ENCODE peak calls at places on chromosome 3, in four cellular contexts. N is HepG2, U is GM12878, P is K562. W is an unnamed sample.
A peak's percentile ranks its signal among the peaks of the same experiment; 100 is the strongest.

GRCh38 chr3:150607267-150608065 is 4.3 kb downstream of the SELENOT start:
- DNase-seq in N (peak; percentile 38), U (no peak), P (no peak), W (no peak)

GRCh38 chr3:148727242-148727641 is 29.5 kb downstream of the AGTR1 start:
- DNase-seq in N (peak; percentile 30), U (no peak), P (no peak), W (peak; percentile 53)

GRCh38 chr3:184211718-184212117 is 17.7 kb upstream of the VWA5B2 start:
- DNase-seq in N (no peak), U (no peak), P (no peak), W (no peak)

GRCh38 chr3:54358969-54359648 is 236.8 kb downstream of the CACNA2D3 start:
- DNase-seq in N (no peak), U (no peak), P (no peak), W (no peak)

GRCh38 chr3:159711560-159712333 is 276.9 kb upstream of the IL12A start:
- DNase-seq in N (no peak), U (no peak), P (no peak), W (no peak)

GRCh38 chr3:60933828-60934227 is 317.4 kb downstream of the FHIT start:
- DNase-seq in N (no peak), U (no peak), P (no peak), W (no peak)

GRCh38 chr3:10940106-10940505 is 52.4 kb upstream of the SLC6A1 start:
- DNase-seq in N (no peak), U (no peak), P (no peak), W (no peak)

GRCh38 chr3:97823081-97823480 is 1.3 kb downstream of the CRYBG3 start:
- DNase-seq in N (no peak), U (no peak), P (no peak), W (no peak)

GRCh38 chr3:8937064-8938020 is 25.9 kb downstream of the RAD18 start:
- DNase-seq in N (peak; percentile 6), U (no peak), P (no peak), W (no peak)

GRCh38 chr3:167876603-167877325 is 141.2 kb downstream of the SERPINI1 start:
- DNase-seq in N (no peak), U (no peak), P (no peak), W (no peak)

GRCh38 chr3:100970537-100970936 is 22.7 kb downstream of the ABI3BP start:
- DNase-seq in N (no peak), U (no peak), P (no peak), W (no peak)

GRCh38 chr3:17638351-17638750 is 104.1 kb downstream of the TBC1D5 start:
- DNase-seq in N (no peak), U (no peak), P (no peak), W (no peak)

GRCh38 chr3:79361748-79362378 is 405.9 kb downstream of the ROBO1 start:
- DNase-seq in N (peak; percentile 31), U (no peak), P (no peak), W (no peak)

GRCh38 chr3:166123088-166123487 is 285.9 kb upstream of the BCHE start:
- DNase-seq in N (no peak), U (no peak), P (no peak), W (no peak)

GRCh38 chr3:115580566-115580965 is 42.7 kb upstream of the GAP43 start:
- DNase-seq in N (no peak), U (no peak), P (no peak), W (no peak)

GRCh38 chr3:126508539-126508938 is 9.0 kb downstream of the UROC1 start:
- DNase-seq in N (no peak), U (no peak), P (no peak), W (no peak)

GRCh38 chr3:23480324-23480704 is 277.2 kb downstream of the UBE2E2 start:
- DNase-seq in N (no peak), U (no peak), P (no peak), W (no peak)

GRCh38 chr3:128804017-128804816 is 75.2 kb upstream of the ACAD9 start:
- DNase-seq in N (no peak), U (peak; percentile 83), P (peak; percentile 59), W (no peak)

GRCh38 chr3:66001626-66002025 is 37.1 kb downstream of the MAGI1 start:
- DNase-seq in N (no peak), U (no peak), P (no peak), W (no peak)
- TF ChIP-seq BRCA1 in N (no peak), U (no peak), P (no peak), W (no peak)

GRCh38 chr3:52310861-52311566 is 5.1 kb upstream of the DNAH1 start:
- DNase-seq in N (no peak), U (peak; percentile 47), P (no peak), W (no peak)

GRCh38 chr3:52308308-52308707 is 7.8 kb upstream of the DNAH1 start:
- DNase-seq in N (no peak), U (no peak), P (no peak), W (no peak)

GRCh38 chr3:52305926-52306325 is 10.2 kb upstream of the DNAH1 start:
- DNase-seq in N (no peak), U (no peak), P (no peak), W (no peak)

GRCh38 chr3:52302426-52303185 is 13.5 kb upstream of the DNAH1 start:
- DNase-seq in N (no peak), U (no peak), P (no peak), W (no peak)

GRCh38 chr3:52306978-52307377 is 9.1 kb upstream of the DNAH1 start:
- DNase-seq in N (no peak), U (no peak), P (no peak), W (no peak)
- TF ChIP-seq BRCA1 in N (no peak), U (no peak), P (no peak), W (no peak)

GRCh38 chr3:197427013-197427412 is 128.6 kb upstream of the DLG1 start:
- DNase-seq in N (no peak), U (no peak), P (no peak), W (no peak)
- TF ChIP-seq BRCA1 in N (no peak), U (no peak), P (no peak), W (no peak)

GRCh38 chr3:134367869-134368750 is 6.1 kb downstream of the AMOTL2 start:
- DNase-seq in N (no peak), U (no peak), P (no peak), W (no peak)

GRCh38 chr3:134366221-134366927 is 7.9 kb downstream of the AMOTL2 start:
- DNase-seq in N (no peak), U (no peak), P (no peak), W (no peak)

GRCh38 chr3:134368751-134369105 is 5.5 kb downstream of the AMOTL2 start:
- DNase-seq in N (no peak), U (no peak), P (no peak), W (no peak)

GRCh38 chr3:134366928-134367352 is 7.3 kb downstream of the AMOTL2 start:
- DNase-seq in N (peak; percentile 32), U (no peak), P (no peak), W (no peak)

GRCh38 chr3:134367412-134367811 is 6.8 kb downstream of the AMOTL2 start:
- DNase-seq in N (no peak), U (no peak), P (no peak), W (no peak)
- TF ChIP-seq BRCA1 in N (no peak), U (no peak), P (no peak), W (no peak)

GRCh38 chr3:66554178-66554577 is 53.4 kb upstream of the LRIG1 start:
- DNase-seq in N (no peak), U (no peak), P (no peak), W (no peak)
- TF ChIP-seq BRCA1 in N (no peak), U (no peak), P (no peak), W (no peak)

DNA sequence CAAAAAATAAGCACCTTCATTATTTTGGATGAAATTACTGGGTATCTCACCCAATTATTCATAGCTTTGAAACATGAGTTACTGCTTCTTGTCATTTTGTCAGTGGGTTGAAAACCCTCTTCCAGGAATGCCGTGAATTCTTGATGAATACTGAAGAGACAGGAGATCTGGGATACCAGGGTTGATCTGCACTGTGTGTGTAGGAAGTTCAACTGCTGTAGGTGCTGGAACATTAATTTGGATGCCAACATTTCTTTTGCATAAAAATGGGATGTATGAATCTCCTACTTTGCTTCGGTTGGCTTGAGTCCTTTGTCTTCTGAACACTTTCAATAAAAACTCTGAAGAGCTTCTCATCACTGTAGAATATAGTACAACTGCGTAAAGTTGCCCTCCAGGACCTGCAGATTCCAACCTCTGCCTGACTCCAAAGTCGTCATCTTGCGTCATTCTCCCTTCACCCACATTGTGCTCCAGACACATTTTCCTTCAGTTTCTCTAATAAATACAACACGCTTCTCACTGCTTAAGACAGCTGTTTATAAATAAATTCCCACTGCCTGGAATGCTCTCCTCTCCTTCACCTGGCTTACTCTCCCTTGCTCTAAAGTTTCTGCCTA is 312.7 kb upstream of the TGFBR2 start:
- DNase-seq in N (no peak), U (no peak), P (no peak), W (no peak)
- TF ChIP-seq BRCA1 in N (no peak), U (no peak), P (no peak), W (no peak)

DNA sequence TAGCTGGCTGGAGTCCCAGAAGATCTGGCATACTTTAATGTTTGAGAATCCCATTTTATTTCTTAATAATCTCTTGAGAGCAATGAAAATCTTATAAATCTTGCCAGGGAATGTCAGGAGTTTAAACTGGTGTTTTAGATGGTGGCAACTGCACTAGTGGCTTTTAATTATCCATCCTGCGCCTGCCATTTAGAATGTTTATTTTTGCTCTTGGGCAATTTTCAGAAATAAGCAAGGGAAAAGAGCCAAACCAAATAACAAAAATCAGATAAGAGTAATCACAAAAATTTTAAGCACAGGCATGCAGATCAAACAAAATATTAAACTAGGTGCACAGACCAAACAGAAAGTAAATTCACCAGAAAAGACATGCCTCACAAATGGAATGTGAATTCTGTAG is 41.9 kb upstream of the UBP1 start:
- DNase-seq in N (peak; percentile 51), U (no peak), P (no peak), W (no peak)
- TF ChIP-seq BRCA1 in N (no peak), U (no peak), P (no peak), W (no peak)

GRCh38 chr3:56251343-56251945 is 216.8 kb downstream of the ERC2 start:
- DNase-seq in N (peak; percentile 18), U (peak; percentile 8), P (peak; percentile 29), W (no peak)
- TF ChIP-seq BRCA1 in N (no peak), U (no peak), P (no peak), W (no peak)